ENCODE peak calls at places on chromosome 1, in seven cellular contexts. One of them, this sample, is unnamed.

GRCh38 chr1:89274431-89274857 is 1.8 kb upstream of the GBP5 start:
- DNase-seq in T-cell: no peak
- DNase-seq in caudate nucleus: no peak
- DNase-seq in T-helper 9 cell: no peak
- DNase-seq in upper lobe of left lung: no peak
- DNase-seq in stimulated activated CD8-positive, alpha-beta memory T cell treated with anti-CD3 and anti-CD28 coated beads, Interleukin-4, amount 100 ng/mL, for 4 hours: no peak
- DNase-seq in H9: no peak
- DNase-seq in this sample: no peak

GRCh38 chr1:29385966-29386365 is 149.6 kb downstream of the PTPRU start:
- DNase-seq in T-cell: no peak
- DNase-seq in stimulated activated CD8-positive, alpha-beta memory T cell treated with anti-CD3 and anti-CD28 coated beads, Interleukin-4, amount 100 ng/mL, for 4 hours: no peak
- DNase-seq in H9: no peak
- DNase-seq in caudate nucleus: no peak
- DNase-seq in upper lobe of left lung: no peak
- DNase-seq in T-helper 9 cell: no peak
- DNase-seq in this sample: no peak

GRCh38 chr1:32351859-32352745 is 10.2 kb downstream of the FAM229A start:
- DNase-seq in caudate nucleus: no peak
- DNase-seq in upper lobe of left lung: peak
- DNase-seq in T-cell: no peak
- DNase-seq in H9: no peak
- DNase-seq in stimulated activated CD8-positive, alpha-beta memory T cell treated with anti-CD3 and anti-CD28 coated beads, Interleukin-4, amount 100 ng/mL, for 4 hours: no peak
- DNase-seq in T-helper 9 cell: no peak
- DNase-seq in this sample: peak

GRCh38 chr1:211155040-211155439 is 21.1 kb upstream of the KCNH1 start:
- DNase-seq in T-helper 9 cell: no peak
- DNase-seq in H9: no peak
- DNase-seq in upper lobe of left lung: no peak
- DNase-seq in stimulated activated CD8-positive, alpha-beta memory T cell treated with anti-CD3 and anti-CD28 coated beads, Interleukin-4, amount 100 ng/mL, for 4 hours: no peak
- DNase-seq in T-cell: no peak
- DNase-seq in caudate nucleus: no peak
- DNase-seq in this sample: no peak

GRCh38 chr1:38209986-38210385 is 163.4 kb upstream of the POU3F1 start:
- DNase-seq in T-cell: no peak
- DNase-seq in caudate nucleus: no peak
- DNase-seq in T-helper 9 cell: no peak
- DNase-seq in stimulated activated CD8-positive, alpha-beta memory T cell treated with anti-CD3 and anti-CD28 coated beads, Interleukin-4, amount 100 ng/mL, for 4 hours: no peak
- DNase-seq in H9: no peak
- DNase-seq in upper lobe of left lung: no peak
- DNase-seq in this sample: no peak

GRCh38 chr1:85243336-85243735 is 16.1 kb downstream of the C1orf52 start:
- DNase-seq in T-cell: no peak
- DNase-seq in T-helper 9 cell: no peak
- DNase-seq in stimulated activated CD8-positive, alpha-beta memory T cell treated with anti-CD3 and anti-CD28 coated beads, Interleukin-4, amount 100 ng/mL, for 4 hours: no peak
- DNase-seq in caudate nucleus: no peak
- DNase-seq in upper lobe of left lung: no peak
- DNase-seq in H9: no peak
- DNase-seq in this sample: no peak

GRCh38 chr1:226643167-226643566 is 94.6 kb downstream of the STUM start:
- DNase-seq in upper lobe of left lung: peak
- DNase-seq in H9: no peak
- DNase-seq in T-helper 9 cell: no peak
- DNase-seq in stimulated activated CD8-positive, alpha-beta memory T cell treated with anti-CD3 and anti-CD28 coated beads, Interleukin-4, amount 100 ng/mL, for 4 hours: peak
- DNase-seq in T-cell: no peak
- DNase-seq in caudate nucleus: no peak
- DNase-seq in this sample: no peak

GRCh38 chr1:228691926-228692325 is 43.4 kb upstream of the RHOU start:
- DNase-seq in T-helper 9 cell: no peak
- DNase-seq in upper lobe of left lung: no peak
- DNase-seq in caudate nucleus: no peak
- DNase-seq in T-cell: peak
- DNase-seq in H9: no peak
- DNase-seq in stimulated activated CD8-positive, alpha-beta memory T cell treated with anti-CD3 and anti-CD28 coated beads, Interleukin-4, amount 100 ng/mL, for 4 hours: no peak
- DNase-seq in this sample: no peak

GRCh38 chr1:3717715-3718601 is 34.3 kb upstream of the CCDC27 start:
- DNase-seq in H9: peak
- DNase-seq in T-cell: no peak
- DNase-seq in upper lobe of left lung: no peak
- DNase-seq in stimulated activated CD8-positive, alpha-beta memory T cell treated with anti-CD3 and anti-CD28 coated beads, Interleukin-4, amount 100 ng/mL, for 4 hours: no peak
- DNase-seq in caudate nucleus: no peak
- DNase-seq in T-helper 9 cell: no peak
- DNase-seq in this sample: no peak

This sample was measured in glutamatergic neuron.